ENCODE peak calls at places on chromosomes 5 and 9, in four cellular contexts. E is GM12878, H is H1, O is K562. X is an unnamed sample.

GRCh38 chr5:7808998-7809397 is 41.9 kb downstream of the CFAP90 start:
- DNase-seq in E (no peak), H (no peak), O (no peak), X (no peak)

GRCh38 chr9:127813739-127814226 is 11.1 kb downstream of the FPGS start:
- DNase-seq in E (no peak), O (no peak), H (no peak), X (peak)

GRCh38 chr9:75996726-75997125 is 106.3 kb downstream of the PCSK5 start:
- DNase-seq in E (no peak), O (no peak), H (no peak), X (peak)

GRCh38 chr5:113259034-113259433 is 175.8 kb downstream of the TSSK1B start:
- DNase-seq in O (no peak), H (no peak), E (no peak), X (no peak)

GRCh38 chr9:131651599-131651998 is 88.3 kb downstream of the RAPGEF1 start:
- DNase-seq in O (no peak), E (no peak), H (no peak), X (peak)

GRCh38 chr9:100087218-100087617 is 11.6 kb downstream of the ERP44 start:
- DNase-seq in O (no peak), E (no peak), H (no peak), X (no peak)

GRCh38 chr5:8436919-8437318 is 568.0 kb downstream of the MTRR start:
- DNase-seq in E (no peak), O (no peak), H (no peak), X (no peak)

GRCh38 chr5:3322642-3323041 is 273.0 kb upstream of the IRX1 start:
- DNase-seq in H (no peak), O (no peak), E (no peak), X (no peak)

GRCh38 chr5:1174122-1174936 is 27.1 kb upstream of the SLC6A19 start:
- DNase-seq in H (no peak), E (no peak), O (peak), X (peak)

GRCh38 chr5:111143910-111144309 is 51.8 kb downstream of the WDR36 start:
- DNase-seq in O (no peak), H (no peak), E (no peak), X (no peak)

GRCh38 chr5:158786390-158786789 is 313.3 kb downstream of the EBF1 start:
- DNase-seq in O (no peak), H (no peak), E (no peak), X (no peak)

GRCh38 chr9:124770359-124771020 is 621 bp downstream of the NR6A1 start:
- DNase-seq in H (no peak), E (no peak), O (peak), X (no peak)

GRCh38 chr5:178420424-178420823 is 169.8 kb downstream of the COL23A1 start:
- DNase-seq in H (no peak), O (no peak), E (no peak), X (no peak)

GRCh38 chr5:50751064-50751657 is 84.7 kb downstream of the PARP8 start:
- DNase-seq in E (peak), O (peak), H (no peak), X (peak)

GRCh38 chr9:6150483-6150882 is 65.1 kb upstream of the IL33 start:
- DNase-seq in E (no peak), O (no peak), H (no peak), X (no peak)

GRCh38 chr9:129823163-129823933 is 588 bp downstream of the TOR1A start:
- DNase-seq in H (no peak), E (no peak), O (peak), X (no peak)

GRCh38 chr9:88826651-88827245 is 164.5 kb upstream of the S1PR3 start:
- DNase-seq in E (no peak), H (no peak), O (no peak), X (no peak)

GRCh38 chr5:98927242-98927987 is 1.4 kb downstream of the CHD1 start:
- DNase-seq in O (peak), E (no peak), H (no peak), X (no peak)

GRCh38 chr5:104412649-104413240 is 850.2 kb upstream of the NUDT12 start:
- DNase-seq in H (peak), O (no peak), E (no peak), X (peak)

GRCh38 chr5:13278148-13278547 is 666.3 kb downstream of the DNAH5 start:
- DNase-seq in O (no peak), E (no peak), H (no peak), X (no peak)

GRCh38 chr9:8095531-8096223 is 296.1 kb upstream of the DMAC1 start:
- DNase-seq in H (no peak), E (no peak), O (no peak), X (no peak)

GRCh38 chr5:60226128-60226527 is 332.6 kb upstream of the PDE4D start:
- DNase-seq in O (no peak), H (no peak), E (no peak), X (no peak)

GRCh38 chr9:116051528-116051927 is 102.1 kb upstream of the PAPPA start:
- DNase-seq in O (no peak), E (no peak), H (no peak), X (no peak)

GRCh38 chr5:137051165-137051564 is 448.0 kb downstream of the SPOCK1 start:
- DNase-seq in O (no peak), E (no peak), H (no peak), X (peak)

GRCh38 chr5:113109344-113109743 is 132.7 kb downstream of the DCP2 start:
- DNase-seq in E (no peak), H (no peak), O (no peak), X (no peak)

GRCh38 chr9:72557549-72557948 is 36.1 kb downstream of the TMC1 start:
- DNase-seq in O (peak), H (peak), E (no peak), X (peak)

GRCh38 chr5:1201327-1202025 is at the start of gene SLC6A19:
- DNase-seq in H (no peak), E (no peak), O (peak), X (no peak)

GRCh38 chr9:99092643-99093491 is 12.0 kb upstream of the TGFBR1 start:
- DNase-seq in E (no peak), H (no peak), O (peak), X (no peak)

GRCh38 chr9:124757589-124757988 is 13.5 kb downstream of the NR6A1 start:
- DNase-seq in E (no peak), O (no peak), H (no peak), X (no peak)

GRCh38 chr9:71929223-71929622 is 17.8 kb downstream of the C9orf85 start:
- DNase-seq in H (no peak), O (no peak), E (no peak), X (no peak)

GRCh38 chr5:107026098-107026497 is 644.6 kb downstream of the EFNA5 start:
- DNase-seq in E (no peak), H (no peak), O (no peak), X (no peak)

GRCh38 chr5:172768573-172769323 is 2.2 kb downstream of the DUSP1 start:
- DNase-seq in O (no peak), H (no peak), E (no peak), X (no peak)

GRCh38 chr9:134473353-134474057 is 147.2 kb downstream of the RXRA start:
- DNase-seq in O (no peak), H (no peak), E (no peak), X (no peak)

GRCh38 chr9:134474058-134474370 is 147.8 kb downstream of the RXRA start:
- DNase-seq in H (no peak), O (no peak), E (no peak), X (no peak)

GRCh38 chr9:134476256-134476941 is 150.1 kb downstream of the RXRA start:
- DNase-seq in H (no peak), E (no peak), O (no peak), X (no peak)

GRCh38 chr9:134475051-134475790 is 149.0 kb downstream of the RXRA start:
- DNase-seq in O (no peak), E (no peak), H (no peak), X (no peak)

GRCh38 chr9:134474656-134475050 is 148.4 kb downstream of the RXRA start:
- DNase-seq in H (no peak), O (no peak), E (no peak), X (no peak)
- TF ChIP-seq BRCA1 in H (no peak), O (no peak), E (no peak), X (no peak)

GRCh38 chr5:108530706-108531105 is 148.8 kb upstream of the FBXL17 start:
- DNase-seq in E (no peak), O (no peak), H (no peak), X (no peak)

GRCh38 chr5:108524564-108524963 is 142.7 kb upstream of the FBXL17 start:
- DNase-seq in O (no peak), E (no peak), H (no peak), X (no peak)

GRCh38 chr5:108531367-108532211 is 149.7 kb upstream of the FBXL17 start:
- DNase-seq in E (no peak), O (peak), H (no peak), X (peak)

GRCh38 chr5:108528655-108529054 is 146.8 kb upstream of the FBXL17 start:
- DNase-seq in E (no peak), H (no peak), O (no peak), X (no peak)

DNA sequence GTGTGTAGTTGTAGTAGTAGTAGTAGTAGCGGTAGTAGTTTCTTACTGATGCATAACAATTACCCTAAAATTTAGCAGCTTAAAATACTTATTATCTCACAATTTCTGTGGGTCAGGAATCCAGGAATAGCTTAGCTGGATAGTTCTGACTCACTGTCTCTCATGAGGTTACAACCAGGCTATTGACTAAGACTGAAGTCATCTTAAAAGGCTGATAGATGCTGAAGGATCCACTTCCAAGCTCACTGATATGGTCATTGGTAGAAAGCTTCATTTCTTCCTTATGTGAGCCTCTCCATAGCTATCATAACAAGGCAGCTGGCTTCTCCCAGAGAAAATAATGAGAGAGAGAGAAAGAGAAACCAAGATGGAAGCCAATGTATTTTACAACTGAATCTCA is 147.5 kb upstream of the FBXL17 start:
- DNase-seq in O (no peak), H (no peak), E (no peak), X (no peak)
- TF ChIP-seq ATF3 in O (peak), H (no peak), E (no peak), X (no peak)

DNA sequence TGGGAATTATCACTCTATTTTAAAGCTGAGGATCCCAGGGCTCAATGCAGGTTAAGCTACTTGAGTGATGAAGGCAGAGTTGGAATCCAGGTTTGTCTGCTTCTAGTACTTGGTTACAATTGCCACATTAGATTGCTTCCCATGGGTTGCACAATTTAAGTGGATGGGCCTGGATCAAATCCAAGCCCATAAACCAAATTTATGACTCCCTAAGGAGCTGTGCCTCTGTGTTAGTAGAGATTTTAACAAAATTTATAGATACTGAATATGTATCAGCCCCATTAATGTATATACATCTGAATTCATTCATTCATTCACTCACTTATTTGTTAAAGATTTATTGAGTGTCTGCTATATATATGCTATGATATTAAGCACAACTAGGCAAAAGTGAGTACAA is 332.3 kb upstream of the KLF9 start:
- DNase-seq in O (no peak), E (no peak), H (no peak), X (no peak)
- TF ChIP-seq BRCA1 in O (no peak), E (no peak), H (no peak), X (no peak)

GRCh38 chr5:149063017-149063687 is at the start of gene SH3TC2:
- DNase-seq in E (no peak), O (peak), H (peak), X (peak)

GRCh38 chr5:149063901-149064478 is 1.1 kb upstream of the SH3TC2 start:
- DNase-seq in E (no peak), O (no peak), H (no peak), X (peak)

GRCh38 chr5:149060325-149060724 is 2.5 kb downstream of the SH3TC2 start:
- DNase-seq in H (no peak), O (peak), E (no peak), X (peak)

GRCh38 chr5:149061341-149061740 is 1.5 kb downstream of the SH3TC2 start:
- DNase-seq in E (no peak), H (no peak), O (no peak), X (no peak)

DNA sequence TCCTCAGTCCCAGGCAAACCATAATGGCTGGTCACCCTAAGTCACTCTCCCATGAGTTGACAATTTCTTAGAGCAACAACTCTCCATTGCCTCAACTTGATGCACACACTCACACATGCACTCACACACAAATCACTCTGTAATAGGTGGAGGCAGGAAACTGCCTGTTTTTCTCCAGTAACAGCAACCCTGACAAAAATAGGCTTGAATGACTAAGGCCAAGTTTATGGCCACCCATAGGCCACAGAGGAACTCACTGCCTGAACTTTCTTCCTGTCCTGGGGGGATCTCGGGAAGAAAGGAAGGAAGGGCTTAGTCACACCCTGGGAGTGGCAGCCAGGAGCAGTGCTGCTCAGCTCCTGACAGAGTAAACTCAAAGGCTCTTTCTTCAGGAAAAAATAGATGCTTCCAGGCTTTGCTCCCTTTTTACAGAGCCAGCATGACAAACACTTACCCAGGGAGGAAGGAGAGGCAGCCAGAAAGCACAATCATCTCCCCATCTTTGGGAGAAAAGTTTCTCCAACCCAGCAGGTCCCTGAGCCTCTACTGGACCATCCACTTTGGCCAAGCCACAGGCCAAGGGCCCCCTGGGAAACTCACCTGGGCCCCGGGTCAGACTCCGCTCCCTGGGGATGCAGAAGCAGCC is 368 bp downstream of the SH3TC2 start:
- DNase-seq in E (no peak), H (no peak), O (peak), X (peak)
- TF ChIP-seq ATF3 in E (no peak), H (no peak), O (no peak), X (no peak)

X was measured in HepG2.